ENCODE peak calls at places on chromosomes 12 and 14, in four cellular contexts. X is PC-3, C is fibroblast of lung, S is SK-N-SH. P is an unnamed sample.

GRCh38 chr12:1130164-1130563 is 139.1 kb downstream of the ERC1 start:
- DNase-seq in X (peak; percentile 30), C (no peak), S (no peak), P (peak; percentile 26)

GRCh38 chr12:6450869-6451347 is 934 bp upstream of the TAPBPL start:
- DNase-seq in X (no peak), C (no peak), S (no peak), P (no peak)

GRCh38 chr12:124073636-124074035 is 100.6 kb downstream of the ZNF664 start:
- DNase-seq in X (peak; percentile 6), C (no peak), S (no peak), P (peak; percentile 91)

GRCh38 chr12:110354172-110354780 is 49.2 kb downstream of the ANAPC7 start:
- DNase-seq in X (no peak), C (no peak), S (no peak), P (no peak)

GRCh38 chr14:21978184-21978998 is 304.8 kb upstream of the OR4E1 start:
- DNase-seq in X (peak; percentile 62), C (peak; percentile 12), S (peak; percentile 33), P (peak; percentile 77)

GRCh38 chr12:60594035-60594711 is 998.3 kb downstream of the SLC16A7 start:
- DNase-seq in X (no peak), C (no peak), S (no peak), P (no peak)

GRCh38 chr14:62956413-62956812 is 88.8 kb downstream of the KCNH5 start:
- DNase-seq in X (peak; percentile 20), C (no peak), S (no peak), P (no peak)

GRCh38 chr14:29681308-29681707 is 246.3 kb downstream of the PRKD1 start:
- DNase-seq in X (peak; percentile 19), C (no peak), S (no peak), P (no peak)

GRCh38 chr14:93892923-93893549 is 34.1 kb upstream of the FAM181A start:
- DNase-seq in X (peak; percentile 69), C (peak; percentile 48), S (peak; percentile 78), P (peak; percentile 77)

GRCh38 chr12:39958377-39958776 is 147.5 kb downstream of the SLC2A13 start:
- DNase-seq in X (peak; percentile 33), C (no peak), S (no peak), P (peak; percentile 46)

GRCh38 chr12:91129662-91130362 is 18.5 kb upstream of the LUM start:
- DNase-seq in X (no peak), C (no peak), S (no peak), P (no peak)

GRCh38 chr12:64682572-64683277 is 72.4 kb downstream of the RASSF3 start:
- DNase-seq in X (no peak), C (peak; percentile 99), S (peak; percentile 80), P (peak; percentile 99)

GRCh38 chr14:75711796-75712211 is 50.8 kb downstream of the TTLL5 start:
- DNase-seq in X (peak; percentile 96), C (peak; percentile 82), S (no peak), P (peak; percentile 87)

GRCh38 chr12:52876371-52876770 is 27.6 kb upstream of the KRT78 start:
- DNase-seq in X (peak; percentile 60), C (no peak), S (no peak), P (no peak)

GRCh38 chr14:72523397-72524157 is 370.3 kb downstream of the DPF3 start:
- DNase-seq in X (no peak), C (peak; percentile 79), S (no peak), P (no peak)

GRCh38 chr12:16531623-16532022 is 74.3 kb downstream of the LMO3 start:
- DNase-seq in X (no peak), C (no peak), S (peak; percentile 4), P (no peak)

GRCh38 chr12:124174406-124174805 is 120.5 kb upstream of the RFLNA start:
- DNase-seq in X (no peak), C (peak; percentile 55), S (no peak), P (no peak)

GRCh38 chr14:38248629-38249028 is 7.3 kb downstream of the CLEC14A start:
- DNase-seq in X (peak; percentile 25), C (no peak), S (no peak), P (peak; percentile 45)

GRCh38 chr12:1937481-1938224 is 19.2 kb upstream of the CACNA2D4 start:
- DNase-seq in X (no peak), C (no peak), S (no peak), P (no peak)

GRCh38 chr12:110677982-110678381 is 10.9 kb downstream of the HVCN1 start:
- DNase-seq in X (no peak), C (no peak), S (no peak), P (no peak)

GRCh38 chr14:57736391-57736790 is 129.5 kb downstream of the SLC35F4 start:
- DNase-seq in X (no peak), C (no peak), S (no peak), P (no peak)

GRCh38 chr12:13205809-13206559 is 9.5 kb downstream of the EMP1 start:
- DNase-seq in X (peak; percentile 98), C (peak; percentile 96), S (no peak), P (peak; percentile 83)

GRCh38 chr14:29243355-29243754 is 476.8 kb downstream of the FOXG1 start:
- DNase-seq in X (no peak), C (peak; percentile 56), S (no peak), P (no peak)

DNA sequence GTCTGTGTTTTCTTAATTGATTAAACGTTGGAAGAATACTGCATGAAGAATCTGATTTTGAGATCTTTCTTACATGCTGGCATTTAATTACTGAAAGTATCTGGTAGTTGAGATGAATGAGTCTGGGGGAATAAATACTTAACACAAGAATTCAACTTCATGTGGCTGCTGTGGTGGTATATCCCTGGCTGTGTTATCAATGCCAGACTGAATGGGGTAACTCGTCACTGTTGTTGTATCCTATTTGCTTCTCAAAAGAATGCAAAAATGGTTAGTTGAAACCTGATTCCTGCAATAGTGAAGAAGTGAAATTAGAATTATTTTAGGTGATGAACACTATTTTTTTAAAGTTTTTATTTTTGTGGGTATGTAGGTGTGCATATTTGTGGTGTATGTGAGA is 72.5 kb downstream of the HMGA2 start:
- DNase-seq in X (no peak), C (no peak), S (no peak), P (peak; percentile 59)
- H3K9ac ChIP-seq in X (no peak overlapping the region), C (no peak overlapping the region), S (peak overlapping the region; percentile 90), P (peak overlapping the region; percentile 23)

GRCh38 chr14:36013483-36013882 is 163.0 kb downstream of the PTCSC3 start:
- DNase-seq in X (no peak), C (no peak), S (no peak), P (no peak)
- H3K9ac ChIP-seq in X (no peak overlapping the region), C (no peak overlapping the region), S (no peak overlapping the region), P (no peak overlapping the region)

DNA sequence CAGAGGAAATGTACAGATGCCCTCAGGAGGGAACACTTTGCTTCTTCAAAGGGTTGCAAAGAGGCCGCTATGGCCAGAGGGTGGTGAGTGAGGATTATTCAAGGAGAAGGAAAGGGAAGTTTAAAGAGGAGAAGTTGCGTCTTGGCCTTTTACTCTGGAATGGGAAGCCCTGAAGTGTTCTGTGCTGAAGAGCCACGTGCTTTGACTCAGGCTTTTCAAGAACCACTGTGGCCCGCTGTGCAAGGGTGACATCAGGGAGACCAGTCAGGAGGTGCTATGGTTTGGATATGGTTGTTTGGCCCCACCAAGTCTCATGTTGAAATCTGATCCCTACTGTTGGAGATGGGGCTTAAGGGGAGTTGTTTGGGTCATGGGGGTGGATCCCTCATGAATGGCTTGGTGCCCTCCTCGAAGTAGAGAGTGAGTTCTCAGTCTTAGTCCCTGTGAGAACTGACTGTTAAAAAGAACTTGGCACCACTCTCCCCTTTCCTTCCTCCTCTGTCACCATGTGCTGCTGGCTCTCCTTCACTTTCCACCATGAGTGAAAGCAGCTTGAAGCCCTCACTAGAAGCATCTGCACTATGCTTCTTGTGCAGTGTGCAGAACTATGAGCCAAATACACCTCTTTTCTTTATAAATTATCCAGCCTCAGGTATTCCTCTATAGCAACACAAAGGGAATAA is 66.1 kb upstream of the DUSP6 start:
- DNase-seq in X (no peak), C (no peak), S (no peak), P (no peak)
- H3K9ac ChIP-seq in X (no peak overlapping the region), C (no peak overlapping the region), S (no peak overlapping the region), P (no peak overlapping the region)

GRCh38 chr14:69652942-69653680 is 41.7 kb downstream of the SUSD6 start:
- DNase-seq in X (no peak), C (no peak), S (no peak), P (no peak)
- H3K9ac ChIP-seq in X (no peak overlapping the region), C (no peak overlapping the region), S (no peak overlapping the region), P (no peak overlapping the region)